ENCODE peak calls at places on chromosomes 12 and 14, in six cellular contexts. One of them, this sample, is unnamed.
A peak's percentile ranks its signal among the peaks of the same experiment; 100 is the strongest.

GRCh38 chr12:43069768-43070221 is 480.2 kb upstream of the PRICKLE1 start:
- DNase-seq in aorta: peak; percentile 54
- DNase-seq in pancreas: peak; percentile 26
- DNase-seq in transverse colon: no peak
- DNase-seq in sigmoid colon: peak; percentile 65
- DNase-seq in vagina: no peak
- DNase-seq in this sample: no peak

GRCh38 chr12:116222358-116222757 is 55.1 kb downstream of the MED13L start:
- DNase-seq in aorta: no peak
- DNase-seq in pancreas: peak; percentile 53
- DNase-seq in transverse colon: peak; percentile 42
- DNase-seq in sigmoid colon: peak; percentile 90
- DNase-seq in vagina: no peak
- DNase-seq in this sample: no peak

GRCh38 chr12:111404362-111405148 is 1.2 kb upstream of the SH2B3 start:
- DNase-seq in aorta: no peak
- DNase-seq in pancreas: peak; percentile 67
- DNase-seq in transverse colon: no peak
- DNase-seq in sigmoid colon: peak; percentile 80
- DNase-seq in vagina: no peak
- DNase-seq in this sample: peak; percentile 43

GRCh38 chr14:90726656-90727055 is 89.6 kb downstream of the TTC7B start:
- DNase-seq in aorta: peak; percentile 69
- DNase-seq in pancreas: no peak
- DNase-seq in transverse colon: peak; percentile 82
- DNase-seq in sigmoid colon: peak; percentile 93
- DNase-seq in vagina: no peak
- DNase-seq in this sample: no peak

GRCh38 chr12:1213205-1213604 is 222.2 kb downstream of the ERC1 start:
- DNase-seq in aorta: no peak
- DNase-seq in pancreas: no peak
- DNase-seq in transverse colon: no peak
- DNase-seq in sigmoid colon: no peak
- DNase-seq in vagina: no peak
- DNase-seq in this sample: peak; percentile 28

GRCh38 chr12:6097384-6097783 is 27.1 kb downstream of the VWF start:
- DNase-seq in aorta: no peak
- DNase-seq in pancreas: no peak
- DNase-seq in transverse colon: no peak
- DNase-seq in sigmoid colon: no peak
- DNase-seq in vagina: no peak
- DNase-seq in this sample: no peak

GRCh38 chr14:20790439-20791116 is 9.5 kb downstream of the RNASE6 start:
- DNase-seq in aorta: no peak
- DNase-seq in pancreas: no peak
- DNase-seq in transverse colon: no peak
- DNase-seq in sigmoid colon: no peak
- DNase-seq in vagina: no peak
- DNase-seq in this sample: no peak

GRCh38 chr12:122422769-122423257 is 344 bp upstream of the CLIP1 start:
- DNase-seq in aorta: peak; percentile 54
- DNase-seq in pancreas: no peak
- DNase-seq in transverse colon: peak; percentile 39
- DNase-seq in sigmoid colon: peak; percentile 72
- DNase-seq in vagina: no peak
- DNase-seq in this sample: peak; percentile 11

GRCh38 chr14:59919582-59920377 is at the start of gene LRRC9:
- DNase-seq in aorta: peak; percentile 51
- DNase-seq in pancreas: peak; percentile 64
- DNase-seq in transverse colon: peak; percentile 14
- DNase-seq in sigmoid colon: no peak
- DNase-seq in vagina: no peak
- DNase-seq in this sample: peak; percentile 36

GRCh38 chr12:123250471-123251383 is 17.5 kb downstream of the MTRFR start:
- DNase-seq in aorta: no peak
- DNase-seq in pancreas: peak; percentile 77
- DNase-seq in transverse colon: peak; percentile 92
- DNase-seq in sigmoid colon: no peak
- DNase-seq in vagina: no peak
- DNase-seq in this sample: no peak

GRCh38 chr12:91978143-91978542 is 167.5 kb downstream of the BTG1 start:
- DNase-seq in aorta: no peak
- DNase-seq in pancreas: no peak
- DNase-seq in transverse colon: no peak
- DNase-seq in sigmoid colon: no peak
- DNase-seq in vagina: no peak
- DNase-seq in this sample: no peak

GRCh38 chr12:86663691-86664090 is 407.5 kb upstream of the MGAT4C start:
- DNase-seq in aorta: no peak
- DNase-seq in pancreas: no peak
- DNase-seq in transverse colon: no peak
- DNase-seq in sigmoid colon: no peak
- DNase-seq in vagina: no peak
- DNase-seq in this sample: no peak

GRCh38 chr12:116276433-116277216 is 868 bp downstream of the MED13L start:
- DNase-seq in aorta: peak; percentile 87
- DNase-seq in pancreas: peak; percentile 82
- DNase-seq in transverse colon: peak; percentile 76
- DNase-seq in sigmoid colon: peak; percentile 84
- DNase-seq in vagina: no peak
- DNase-seq in this sample: peak; percentile 75

GRCh38 chr14:102442241-102443211 is 67.0 kb downstream of the ANKRD9 start:
- DNase-seq in aorta: no peak
- DNase-seq in pancreas: no peak
- DNase-seq in transverse colon: peak; percentile 87
- DNase-seq in sigmoid colon: no peak
- DNase-seq in vagina: no peak
- DNase-seq in this sample: no peak

GRCh38 chr14:73770977-73771847 is 57.0 kb upstream of the PNMA1 start:
- DNase-seq in aorta: peak; percentile 33
- DNase-seq in pancreas: no peak
- DNase-seq in transverse colon: no peak
- DNase-seq in sigmoid colon: no peak
- DNase-seq in vagina: no peak
- DNase-seq in this sample: no peak

GRCh38 chr14:56452989-56453388 is 126.6 kb upstream of the TMEM260 start:
- DNase-seq in aorta: no peak
- DNase-seq in pancreas: no peak
- DNase-seq in transverse colon: no peak
- DNase-seq in sigmoid colon: no peak
- DNase-seq in vagina: no peak
- DNase-seq in this sample: no peak

GRCh38 chr12:107125833-107126232 is 32.5 kb upstream of the CRY1 start:
- DNase-seq in aorta: no peak
- DNase-seq in pancreas: no peak
- DNase-seq in transverse colon: no peak
- DNase-seq in sigmoid colon: no peak
- DNase-seq in vagina: no peak
- DNase-seq in this sample: no peak

GRCh38 chr12:33703221-33703620 is 263.6 kb upstream of the SYT10 start:
- DNase-seq in aorta: no peak
- DNase-seq in pancreas: no peak
- DNase-seq in transverse colon: no peak
- DNase-seq in sigmoid colon: no peak
- DNase-seq in vagina: no peak
- DNase-seq in this sample: no peak

GRCh38 chr14:74954232-74954946 is 1.0 kb downstream of the PGF start:
- DNase-seq in aorta: peak; percentile 72
- DNase-seq in pancreas: peak; percentile 62
- DNase-seq in transverse colon: no peak
- DNase-seq in sigmoid colon: no peak
- DNase-seq in vagina: no peak
- DNase-seq in this sample: no peak

GRCh38 chr14:25001096-25001982 is 48.6 kb downstream of the STXBP6 start:
- DNase-seq in aorta: no peak
- DNase-seq in pancreas: no peak
- DNase-seq in transverse colon: no peak
- DNase-seq in sigmoid colon: no peak
- DNase-seq in vagina: no peak
- DNase-seq in this sample: no peak

GRCh38 chr12:112393328-112393727 is 11.1 kb upstream of the HECTD4 start:
- DNase-seq in aorta: no peak
- DNase-seq in pancreas: no peak
- DNase-seq in transverse colon: no peak
- DNase-seq in sigmoid colon: no peak
- DNase-seq in vagina: no peak
- DNase-seq in this sample: no peak

GRCh38 chr12:113467514-113468364 is 3.9 kb downstream of the LHX5 start:
- DNase-seq in aorta: no peak
- DNase-seq in pancreas: no peak
- DNase-seq in transverse colon: no peak
- DNase-seq in sigmoid colon: no peak
- DNase-seq in vagina: no peak
- DNase-seq in this sample: no peak

GRCh38 chr14:97943619-97944018 is 1146.4 kb downstream of the VRK1 start:
- DNase-seq in aorta: no peak
- DNase-seq in pancreas: no peak
- DNase-seq in transverse colon: no peak
- DNase-seq in sigmoid colon: no peak
- DNase-seq in vagina: no peak
- DNase-seq in this sample: no peak

GRCh38 chr12:58934528-58934927 is 14.2 kb upstream of the LRIG3 start:
- DNase-seq in aorta: no peak
- DNase-seq in pancreas: no peak
- DNase-seq in transverse colon: no peak
- DNase-seq in sigmoid colon: no peak
- DNase-seq in vagina: no peak
- DNase-seq in this sample: no peak

GRCh38 chr12:116916714-116917114 is 6.0 kb downstream of the FBXW8 start:
- DNase-seq in aorta: no peak
- DNase-seq in pancreas: no peak
- DNase-seq in transverse colon: peak; percentile 9
- DNase-seq in sigmoid colon: no peak
- DNase-seq in vagina: no peak
- DNase-seq in this sample: no peak

GRCh38 chr12:55933158-55933798 is 2.3 kb downstream of the DGKA start:
- DNase-seq in aorta: peak; percentile 65
- DNase-seq in pancreas: no peak
- DNase-seq in transverse colon: peak; percentile 71
- DNase-seq in sigmoid colon: no peak
- DNase-seq in vagina: no peak
- DNase-seq in this sample: no peak

GRCh38 chr12:106985479-106985878 is 1.5 kb downstream of the MTERF2 start:
- DNase-seq in aorta: no peak
- DNase-seq in pancreas: peak; percentile 50
- DNase-seq in transverse colon: no peak
- DNase-seq in sigmoid colon: no peak
- DNase-seq in vagina: no peak
- DNase-seq in this sample: no peak

GRCh38 chr12:6053541-6053940 is 70.9 kb downstream of the VWF start:
- DNase-seq in aorta: no peak
- DNase-seq in pancreas: no peak
- DNase-seq in transverse colon: no peak
- DNase-seq in sigmoid colon: no peak
- DNase-seq in vagina: no peak
- DNase-seq in this sample: no peak

DNA sequence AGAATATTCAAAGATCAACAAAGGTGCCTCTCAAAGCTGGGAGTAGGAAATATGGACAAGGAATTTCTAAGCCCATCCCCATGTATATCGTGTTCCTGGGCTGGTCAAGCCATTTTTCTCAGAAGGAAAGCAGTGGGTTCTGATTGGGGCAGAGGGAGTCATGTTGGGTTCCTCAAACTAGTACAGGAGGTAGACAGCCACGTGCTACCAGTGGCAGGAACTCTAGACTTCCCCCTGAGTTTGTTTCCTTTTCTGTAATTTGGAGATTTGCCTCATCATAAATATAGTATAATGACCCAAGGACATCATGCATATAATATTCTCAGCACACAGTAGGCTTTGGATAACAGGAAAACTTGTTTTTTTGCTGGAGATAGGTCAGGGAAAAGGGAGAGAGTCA is 16.4 kb upstream of the PLEKHH1 start:
- DNase-seq in aorta: no peak
- DNase-seq in pancreas: no peak
- DNase-seq in transverse colon: no peak
- DNase-seq in sigmoid colon: no peak
- DNase-seq in vagina: no peak
- DNase-seq in this sample: no peak
- H3K27me3 ChIP-seq in aorta: no peaks in the 10 kb centered on the region
- H3K27me3 ChIP-seq in pancreas: no peaks in the 10 kb centered on the region
- H3K27me3 ChIP-seq in transverse colon: no peaks in the 10 kb centered on the region
- H3K27me3 ChIP-seq in sigmoid colon: no peaks in the 10 kb centered on the region
- H3K27me3 ChIP-seq in vagina: no peaks in the 10 kb centered on the region
- H3K27me3 ChIP-seq in this sample: no peaks in the 10 kb centered on the region

GRCh38 chr14:95918466-95918865 is 41.8 kb downstream of the TUNAR start:
- DNase-seq in aorta: no peak
- DNase-seq in pancreas: no peak
- DNase-seq in transverse colon: no peak
- DNase-seq in sigmoid colon: no peak
- DNase-seq in vagina: no peak
- DNase-seq in this sample: no peak

DNA sequence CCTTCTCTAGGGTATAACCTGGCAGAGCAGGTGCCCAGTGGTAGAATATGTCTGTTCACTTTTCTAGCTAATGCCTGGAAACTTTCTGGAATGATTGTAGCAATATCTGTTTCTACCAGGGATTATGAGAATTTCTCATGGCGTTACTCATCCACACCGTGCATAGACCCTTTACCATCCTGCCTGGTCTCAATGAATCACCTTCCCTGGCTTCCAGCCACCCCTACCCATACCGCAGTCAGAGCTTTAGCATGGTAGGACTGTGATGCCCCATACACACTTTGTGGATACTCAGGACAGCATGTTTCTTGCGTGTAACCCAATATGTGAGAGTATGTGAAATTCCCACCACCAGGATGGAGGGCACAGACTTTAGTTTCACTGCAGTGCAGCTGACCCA is 45.4 kb downstream of the TUNAR start:
- DNase-seq in aorta: no peak
- DNase-seq in pancreas: no peak
- DNase-seq in transverse colon: no peak
- DNase-seq in sigmoid colon: no peak
- DNase-seq in vagina: no peak
- DNase-seq in this sample: no peak
- H3K27me3 ChIP-seq in aorta: no peaks in the 10 kb centered on the region
- H3K27me3 ChIP-seq in pancreas: no peaks in the 10 kb centered on the region
- H3K27me3 ChIP-seq in transverse colon: no peaks in the 10 kb centered on the region
- H3K27me3 ChIP-seq in sigmoid colon: no peaks in the 10 kb centered on the region
- H3K27me3 ChIP-seq in vagina: no peaks in the 10 kb centered on the region
- H3K27me3 ChIP-seq in this sample: no peaks in the 10 kb centered on the region

GRCh38 chr14:69844171-69844570 is 35.0 kb upstream of the SMOC1 start:
- DNase-seq in aorta: no peak
- DNase-seq in pancreas: no peak
- DNase-seq in transverse colon: no peak
- DNase-seq in sigmoid colon: no peak
- DNase-seq in vagina: no peak
- DNase-seq in this sample: no peak
- H3K27me3 ChIP-seq in aorta: peaks cover 2% of the 10 kb centered on the region
- H3K27me3 ChIP-seq in pancreas: no peaks in the 10 kb centered on the region
- H3K27me3 ChIP-seq in transverse colon: peaks cover 15% of the 10 kb centered on the region
- H3K27me3 ChIP-seq in sigmoid colon: no peaks in the 10 kb centered on the region
- H3K27me3 ChIP-seq in vagina: no peaks in the 10 kb centered on the region
- H3K27me3 ChIP-seq in this sample: no peaks in the 10 kb centered on the region

DNA sequence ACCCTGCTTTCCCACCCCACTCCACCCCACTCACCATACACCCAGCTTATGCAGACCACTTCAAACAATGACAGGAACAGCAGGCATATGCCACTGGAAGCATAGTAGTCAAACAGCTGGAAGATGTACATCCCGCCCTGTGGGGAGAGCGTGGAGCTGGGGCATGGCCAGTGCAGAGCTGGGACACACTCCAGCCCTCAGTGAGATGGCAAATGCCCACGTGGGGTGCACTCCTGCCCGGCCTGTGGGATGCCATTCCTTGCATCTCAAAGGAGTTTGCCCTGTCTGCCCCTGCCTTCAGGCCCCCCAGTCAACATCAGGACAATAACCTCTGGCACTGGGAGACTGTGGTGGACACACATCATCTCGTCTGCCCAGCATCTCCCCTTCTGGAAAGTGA is 18.8 kb downstream of the SLC6A12 start:
- DNase-seq in aorta: no peak
- DNase-seq in pancreas: no peak
- DNase-seq in transverse colon: no peak
- DNase-seq in sigmoid colon: no peak
- DNase-seq in vagina: no peak
- DNase-seq in this sample: no peak
- H3K27me3 ChIP-seq in aorta: no peaks in the 10 kb centered on the region
- H3K27me3 ChIP-seq in pancreas: peaks cover 2% of the 10 kb centered on the region
- H3K27me3 ChIP-seq in transverse colon: peaks cover 13% of the 10 kb centered on the region
- H3K27me3 ChIP-seq in sigmoid colon: no peaks in the 10 kb centered on the region
- H3K27me3 ChIP-seq in vagina: no peaks in the 10 kb centered on the region
- H3K27me3 ChIP-seq in this sample: no peaks in the 10 kb centered on the region